ENCODE peak calls at places on chromosomes 16 and 17, in four cellular contexts. One of them, this sample, is unnamed. For H3K4me1 and H3K27me3, the result is how much of the 10 kb centered on the place peaks cover.

GRCh38 chr16:72786606-72787005 is 261.3 kb downstream of the ZFHX3 start:
- DNase-seq in HCT116: no peak
- DNase-seq in SK-N-SH: no peak
- DNase-seq in HepG2: no peak
- DNase-seq in this sample: peak

GRCh38 chr17:42189651-42189965 is 4.4 kb upstream of the HCRT start:
- DNase-seq in SK-N-SH: peak
- DNase-seq in HepG2: no peak
- DNase-seq in HCT116: no peak
- DNase-seq in this sample: no peak

GRCh38 chr16:67443299-67443698 is 12.4 kb downstream of the HSD11B2 start:
- DNase-seq in SK-N-SH: no peak
- DNase-seq in HCT116: no peak
- DNase-seq in HepG2: no peak
- DNase-seq in this sample: no peak

GRCh38 chr17:4852504-4853075 is 19.4 kb downstream of the MINK1 start:
- DNase-seq in HepG2: peak
- DNase-seq in SK-N-SH: peak
- DNase-seq in HCT116: no peak
- DNase-seq in this sample: no peak

GRCh38 chr17:41777157-41777578 is 9.3 kb downstream of the JUP start:
- DNase-seq in HCT116: no peak
- DNase-seq in SK-N-SH: peak
- DNase-seq in HepG2: peak
- DNase-seq in this sample: peak

GRCh38 chr16:46871587-46871986 is 12.6 kb upstream of the GPT2 start:
- DNase-seq in SK-N-SH: no peak
- DNase-seq in HCT116: no peak
- DNase-seq in HepG2: no peak
- DNase-seq in this sample: no peak

GRCh38 chr17:50037321-50038107 is 18.4 kb upstream of the ITGA3 start:
- DNase-seq in SK-N-SH: peak
- DNase-seq in HCT116: no peak
- DNase-seq in HepG2: no peak
- DNase-seq in this sample: no peak

GRCh38 chr16:72689851-72690250 is 358.1 kb downstream of the ZFHX3 start:
- DNase-seq in SK-N-SH: no peak
- DNase-seq in HepG2: no peak
- DNase-seq in HCT116: no peak
- DNase-seq in this sample: peak

GRCh38 chr16:46466239-46466638 is 154.9 kb downstream of the SHCBP1 start:
- DNase-seq in HepG2: no peak
- DNase-seq in SK-N-SH: no peak
- DNase-seq in HCT116: no peak
- DNase-seq in this sample: no peak

DNA sequence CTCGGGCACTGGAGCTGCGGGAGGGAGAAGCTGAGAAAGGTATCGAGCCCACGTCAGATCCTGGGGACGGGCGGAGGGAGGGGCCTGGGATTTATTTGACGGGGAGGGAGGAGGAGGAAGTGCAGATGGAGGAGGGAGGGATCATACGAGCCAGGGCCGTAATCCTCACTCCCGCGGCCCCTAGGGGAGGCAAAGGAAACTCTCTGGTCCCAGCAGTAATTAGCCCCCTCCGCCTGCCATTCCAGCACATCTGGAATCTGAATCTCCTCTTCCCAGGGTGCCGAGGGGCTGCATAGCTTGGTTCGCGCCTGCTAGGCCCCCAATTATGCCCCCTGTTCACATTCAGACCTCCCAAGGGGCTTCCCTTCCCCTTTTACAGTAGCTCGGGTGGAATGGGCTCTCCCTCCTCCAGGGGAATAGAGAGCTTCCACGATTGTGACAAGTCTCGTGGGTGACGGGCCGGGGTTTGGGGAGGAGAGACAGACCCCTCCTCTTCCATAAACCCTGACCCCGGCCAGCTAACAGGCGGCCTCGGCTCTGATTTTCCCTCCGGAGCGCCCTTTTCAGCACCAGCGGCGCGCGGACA is at the start of gene SEZ6L2:
- DNase-seq in HCT116: peak
- DNase-seq in SK-N-SH: peak
- DNase-seq in HepG2: peak
- DNase-seq in this sample: peak
- TF ChIP-seq REST in HCT116: peak
- TF ChIP-seq REST in SK-N-SH: peak
- TF ChIP-seq REST in HepG2: peak
- TF ChIP-seq REST in this sample: peak

GRCh38 chr17:77145635-77146632 is 5.2 kb downstream of the SEC14L1 start:
- DNase-seq in HCT116: no peak
- DNase-seq in HepG2: peak
- DNase-seq in SK-N-SH: peak
- DNase-seq in this sample: peak
- H3K4me1 ChIP-seq in HCT116: under half
- H3K4me1 ChIP-seq in HepG2: half or more
- H3K4me1 ChIP-seq in SK-N-SH: under half
- H3K4me1 ChIP-seq in this sample: under half

GRCh38 chr17:33948299-33948698 is 306.8 kb upstream of the CCL2 start:
- DNase-seq in HepG2: no peak
- DNase-seq in SK-N-SH: no peak
- DNase-seq in HCT116: no peak
- DNase-seq in this sample: no peak
- H3K27me3 ChIP-seq in HepG2: under half
- H3K27me3 ChIP-seq in SK-N-SH: under half
- H3K27me3 ChIP-seq in HCT116: under half
- H3K27me3 ChIP-seq in this sample: under half

DNA sequence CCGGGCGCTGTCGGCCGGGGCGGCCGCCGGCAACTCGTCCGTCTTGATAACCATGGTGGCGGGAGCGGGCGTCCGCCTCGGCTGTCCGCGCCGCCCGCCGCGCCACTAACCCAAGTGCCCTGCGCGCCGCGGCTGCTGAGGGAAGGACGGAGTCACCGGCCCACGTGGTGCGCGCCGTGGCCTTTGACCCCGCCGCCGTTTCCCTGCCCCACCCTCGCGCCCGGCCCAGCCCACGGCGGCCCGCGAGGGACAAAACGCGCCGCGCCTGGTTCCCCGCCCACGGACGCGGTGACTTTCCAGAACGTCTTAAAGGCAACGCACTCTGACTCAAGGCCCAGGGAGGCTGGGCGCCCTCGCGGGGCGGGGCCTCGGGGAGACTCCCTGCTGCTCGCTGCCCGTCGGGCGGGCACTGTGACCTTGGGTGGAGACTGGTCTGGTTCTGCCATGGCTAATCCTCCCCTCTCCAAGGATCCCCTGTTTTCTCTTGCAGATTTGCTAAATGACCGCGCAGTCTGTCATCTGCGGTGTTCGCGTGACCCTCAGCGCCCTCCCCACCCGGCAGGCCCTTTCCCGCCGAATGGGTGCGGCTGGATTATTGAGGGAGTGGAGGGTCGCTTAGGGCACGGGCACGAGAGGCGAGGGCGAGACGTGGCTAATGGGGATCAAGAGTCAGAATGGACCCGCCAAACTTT is at the start of gene CLUH:
- DNase-seq in HepG2: peak
- DNase-seq in HCT116: peak
- DNase-seq in SK-N-SH: peak
- DNase-seq in this sample: peak
- TF ChIP-seq REST in HepG2: no peak
- TF ChIP-seq REST in HCT116: no peak
- TF ChIP-seq REST in SK-N-SH: no peak
- TF ChIP-seq REST in this sample: no peak

GRCh38 chr16:57826706-57827625 is 24.7 kb upstream of the KIFC3 start:
- DNase-seq in HepG2: peak
- DNase-seq in SK-N-SH: no peak
- DNase-seq in HCT116: no peak
- DNase-seq in this sample: no peak

GRCh38 chr16:57823836-57824235 is 21.5 kb upstream of the KIFC3 start:
- DNase-seq in SK-N-SH: no peak
- DNase-seq in HCT116: no peak
- DNase-seq in HepG2: no peak
- DNase-seq in this sample: no peak

GRCh38 chr16:57825298-57826039 is 23.2 kb upstream of the KIFC3 start:
- DNase-seq in HepG2: no peak
- DNase-seq in HCT116: no peak
- DNase-seq in SK-N-SH: no peak
- DNase-seq in this sample: no peak

GRCh38 chr16:57824880-57825279 is 22.6 kb upstream of the KIFC3 start:
- DNase-seq in HepG2: peak
- DNase-seq in SK-N-SH: no peak
- DNase-seq in HCT116: no peak
- DNase-seq in this sample: peak

DNA sequence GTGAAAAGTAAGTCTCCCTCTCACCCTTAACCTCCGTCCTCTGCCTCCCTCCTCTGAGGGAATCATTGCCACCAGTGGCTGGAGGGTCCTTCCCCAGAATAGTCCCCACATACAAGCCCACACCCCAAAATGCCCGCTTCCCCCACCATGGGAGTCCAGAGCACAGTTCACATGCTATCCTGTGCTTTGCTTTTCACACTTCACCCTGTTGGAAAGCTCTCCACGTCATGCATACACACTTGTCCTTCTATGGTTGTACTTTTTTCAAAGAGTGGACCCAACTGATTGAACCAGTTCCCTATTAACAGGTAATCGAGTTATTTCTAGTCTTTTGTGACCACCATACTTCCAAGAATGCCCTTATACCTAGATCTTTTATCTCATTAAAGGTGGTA is 23.7 kb upstream of the KIFC3 start:
- DNase-seq in HCT116: no peak
- DNase-seq in SK-N-SH: no peak
- DNase-seq in HepG2: no peak
- DNase-seq in this sample: no peak
- H3K4me1 ChIP-seq in HCT116: under half
- H3K4me1 ChIP-seq in SK-N-SH: under half
- H3K4me1 ChIP-seq in HepG2: half or more
- H3K4me1 ChIP-seq in this sample: under half

GRCh38 chr16:54923988-54924387 is 6.7 kb upstream of the IRX5 start:
- DNase-seq in SK-N-SH: no peak
- DNase-seq in HepG2: no peak
- DNase-seq in HCT116: no peak
- DNase-seq in this sample: no peak
- H3K27me3 ChIP-seq in SK-N-SH: under half
- H3K27me3 ChIP-seq in HepG2: under half
- H3K27me3 ChIP-seq in HCT116: under half
- H3K27me3 ChIP-seq in this sample: under half

This sample was measured in GM23338.